ENCODE peak calls at places on chromosomes 13 and 19, in seven cellular contexts. Q, S, B, J, E, D and I are unnamed samples.

GRCh38 chr13:22000191-22000590 is 329.3 kb downstream of the FGF9 start:
- DNase-seq in D (no peak), B (no peak), Q (no peak), S (no peak), J (no peak), E (no peak), I (no peak)

GRCh38 chr19:29666634-29667389 is 1.6 kb downstream of the PLEKHF1 start:
- DNase-seq in Q (no peak), J (peak; percentile 82), D (peak; percentile 76), B (no peak), E (no peak), S (no peak), I (no peak)

GRCh38 chr19:35168261-35168660 is 13.7 kb downstream of the FXYD5 start:
- DNase-seq in J (no peak), S (no peak), D (peak; percentile 23), E (no peak), Q (no peak), B (no peak), I (no peak)

GRCh38 chr19:35717665-35718344 is at the start of gene KMT2B:
- DNase-seq in Q (peak; percentile 87), D (no peak), J (peak; percentile 98), S (peak; percentile 96), E (peak; percentile 93), B (peak; percentile 92), I (no peak)

GRCh38 chr13:101397742-101398141 is 18.6 kb downstream of the NALCN start:
- DNase-seq in D (peak; percentile 91), Q (no peak), E (no peak), S (no peak), J (no peak), B (no peak), I (no peak)

GRCh38 chr19:2050349-2050990 is 574 bp downstream of the MKNK2 start:
- DNase-seq in E (no peak), D (no peak), B (no peak), Q (no peak), J (no peak), S (peak; percentile 77), I (no peak)

GRCh38 chr19:29672933-29673336 is 7.7 kb downstream of the PLEKHF1 start:
- DNase-seq in J (no peak), D (no peak), E (no peak), S (no peak), Q (no peak), B (no peak), I (no peak)

GRCh38 chr13:24279267-24279666 is 30.1 kb upstream of the C1QTNF9 start:
- DNase-seq in Q (no peak), E (no peak), J (no peak), S (peak; percentile 36), D (no peak), B (no peak), I (no peak)

GRCh38 chr19:33683881-33684549 is 62.3 kb downstream of the CHST8 start:
- DNase-seq in E (peak; percentile 82), J (peak; percentile 59), S (no peak), D (peak; percentile 7), B (no peak), Q (peak; percentile 47), I (no peak)

GRCh38 chr13:108835082-108835481 is 205.7 kb downstream of the MYO16 start:
- DNase-seq in Q (no peak), B (no peak), E (no peak), J (no peak), D (no peak), S (no peak), I (no peak)

GRCh38 chr19:16645140-16645539 is 14.8 kb downstream of the SMIM7 start:
- DNase-seq in J (no peak), D (no peak), E (no peak), Q (peak; percentile 8), S (no peak), B (no peak), I (no peak)

GRCh38 chr13:99386911-99387788 is 80.0 kb upstream of the GPR183 start:
- DNase-seq in Q (peak; percentile 39), S (peak; percentile 62), B (no peak), J (peak; percentile 25), E (peak; percentile 24), D (peak; percentile 32), I (peak; percentile 74)

GRCh38 chr19:50330365-50331078 is 1.3 kb upstream of the KCNC3 start:
- DNase-seq in J (peak; percentile 75), Q (peak; percentile 86), B (peak; percentile 67), E (peak; percentile 87), D (peak; percentile 26), S (no peak), I (peak; percentile 81)

GRCh38 chr19:50329146-50329925 is at the start of gene KCNC3:
- DNase-seq in Q (peak; percentile 99), D (peak; percentile 95), J (peak; percentile 99), S (peak; percentile 96), E (peak; percentile 98), B (peak; percentile 100), I (peak; percentile 98)

GRCh38 chr19:50327461-50328256 is 1.5 kb downstream of the KCNC3 start:
- DNase-seq in S (no peak), B (no peak), E (no peak), J (no peak), D (no peak), Q (no peak), I (no peak)

GRCh38 chr19:50327013-50327412 is 2.2 kb downstream of the KCNC3 start:
- DNase-seq in D (no peak), Q (no peak), S (no peak), E (no peak), J (no peak), B (no peak), I (no peak)

DNA sequence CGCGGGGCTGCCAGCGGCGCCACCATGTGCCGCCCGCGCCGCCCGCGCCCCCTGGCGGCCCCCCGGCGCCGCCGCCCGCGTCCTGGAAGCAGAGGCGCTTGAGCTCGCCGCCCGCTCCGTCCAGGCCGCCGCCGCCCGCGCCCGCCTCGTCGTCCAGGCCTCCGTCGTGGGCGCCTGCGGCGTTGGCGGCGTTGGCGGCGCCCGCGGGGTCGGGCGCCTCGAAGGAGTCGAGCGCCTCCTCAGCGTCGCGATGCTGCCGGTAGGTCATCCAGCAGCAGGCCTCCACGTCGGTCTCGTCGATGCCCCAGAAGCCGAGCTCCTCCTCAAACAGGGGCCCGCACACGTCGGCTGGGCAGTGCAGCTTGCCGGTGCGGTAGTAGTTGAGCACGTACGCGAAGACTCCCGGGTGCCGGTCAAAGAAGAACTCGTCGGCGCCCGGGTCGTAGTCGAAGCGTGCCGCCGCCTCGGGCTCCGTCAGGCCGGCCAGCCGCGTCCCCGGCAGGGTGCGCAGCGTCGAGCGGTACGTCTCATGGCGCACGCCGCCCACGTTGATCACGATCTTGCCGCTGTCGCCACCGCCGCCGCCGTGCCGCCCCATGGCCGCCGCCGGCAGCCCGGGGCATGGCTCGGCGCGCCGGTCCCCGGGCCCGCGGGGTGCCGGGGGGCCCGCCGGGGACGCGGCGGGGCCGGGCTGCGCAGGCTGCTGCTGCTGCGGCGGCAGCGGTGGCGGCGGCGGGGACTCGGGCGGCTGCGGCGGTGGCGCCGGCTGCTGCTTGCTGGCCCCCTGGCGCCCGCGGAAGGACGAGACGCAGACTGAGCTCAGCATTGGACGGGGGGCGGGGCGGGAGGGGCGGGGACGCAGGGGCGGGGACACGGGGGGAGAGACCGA is 676 bp downstream of the KCNC3 start:
- DNase-seq in S (no peak), Q (no peak), E (no peak), J (no peak), D (no peak), B (no peak), I (no peak)
- TF ChIP-seq CTCF in S (no peak), Q (peak; percentile 49), E (peak; percentile 28), J (no peak), D (no peak), B (peak; percentile 15), I (peak; percentile 5)

DNA sequence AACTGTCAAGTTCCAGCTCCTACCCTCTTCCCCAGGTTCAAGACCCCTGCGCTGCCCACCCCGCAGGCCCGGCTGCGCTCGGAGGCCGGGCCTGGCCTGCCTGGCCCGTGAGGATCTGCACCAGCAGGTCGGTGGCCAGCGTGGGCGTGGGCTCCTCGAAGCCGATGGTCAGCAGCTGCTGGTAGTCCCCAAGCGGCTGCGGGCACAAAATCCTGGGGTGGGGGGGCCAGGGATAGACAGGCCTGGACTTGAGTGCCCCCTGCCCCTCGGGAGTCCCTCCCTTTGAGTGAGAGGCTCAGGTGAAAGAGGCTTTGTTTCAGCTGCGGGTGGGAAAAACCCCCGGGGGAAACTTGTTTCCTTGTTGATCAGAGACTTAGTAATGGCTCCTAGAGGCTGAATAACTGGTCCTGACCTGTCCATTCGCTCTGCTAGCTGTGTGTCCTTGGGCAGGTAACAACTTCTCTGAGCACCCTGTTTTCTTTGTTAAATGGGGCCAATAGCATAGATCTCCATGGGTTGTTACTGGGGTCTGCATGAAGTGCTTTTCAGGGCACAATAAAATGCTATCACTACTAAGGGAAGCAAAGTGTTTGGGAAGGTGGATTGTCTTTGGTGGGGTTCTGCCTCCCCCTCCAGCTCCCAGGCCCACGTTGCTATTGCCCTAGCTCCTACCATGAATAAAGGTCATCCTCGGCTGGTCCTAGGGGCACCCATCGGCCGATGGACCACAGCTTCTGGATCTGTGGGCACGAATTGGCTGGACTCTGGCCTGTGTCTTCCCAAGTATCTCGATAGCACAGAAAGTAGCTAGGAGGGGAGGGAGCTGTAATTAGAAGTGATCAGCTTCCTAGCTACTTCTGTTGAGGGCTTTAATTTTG is 3.5 kb downstream of the C19orf67 start:
- DNase-seq in S (no peak), D (peak; percentile 30), B (no peak), E (no peak), J (no peak), Q (no peak), I (peak; percentile 77)
- TF ChIP-seq CTCF in S (no peak), D (no peak), B (no peak), E (no peak), J (no peak), Q (no peak), I (no peak)

GRCh38 chr13:26038931-26039475 is 12.8 kb downstream of the SHISA2 start:
- DNase-seq in S (no peak), E (no peak), Q (no peak), J (no peak), B (no peak), D (no peak), I (no peak)

GRCh38 chr13:26034018-26034417 is 17.8 kb downstream of the SHISA2 start:
- DNase-seq in S (no peak), Q (no peak), D (no peak), E (no peak), B (no peak), J (no peak), I (no peak)

GRCh38 chr13:26041476-26041875 is 10.3 kb downstream of the SHISA2 start:
- DNase-seq in B (no peak), S (no peak), D (no peak), E (no peak), J (no peak), Q (no peak), I (no peak)

GRCh38 chr13:26036383-26036782 is 15.4 kb downstream of the SHISA2 start:
- DNase-seq in S (no peak), J (no peak), Q (no peak), D (no peak), B (no peak), E (no peak), I (no peak)

DNA sequence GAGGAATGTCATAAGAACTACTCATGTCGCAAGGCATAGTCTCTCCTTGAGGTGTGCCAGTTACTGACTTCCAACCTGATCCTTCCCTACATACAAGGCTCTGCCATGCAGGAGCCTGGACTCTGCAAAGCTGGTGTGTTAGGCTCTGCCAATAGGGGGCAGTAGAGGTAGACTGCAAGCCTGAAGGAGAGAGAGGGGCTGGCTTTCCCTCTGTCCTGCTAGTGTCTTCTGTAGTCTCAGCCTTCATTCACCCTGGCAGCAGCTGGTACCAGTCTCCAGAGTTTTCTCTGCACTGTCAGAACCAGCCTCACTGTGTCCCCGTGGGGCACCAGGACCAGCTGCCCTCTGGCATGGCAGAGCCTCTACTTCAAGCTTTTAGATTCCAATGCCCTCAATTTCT is 14.5 kb downstream of the SHISA2 start:
- DNase-seq in D (no peak), Q (peak; percentile 43), S (no peak), J (peak; percentile 43), E (no peak), B (no peak), I (no peak)
- TF ChIP-seq CTCF in D (peak; percentile 23), Q (peak; percentile 59), S (no peak), J (peak; percentile 70), E (peak; percentile 55), B (peak; percentile 30), I (no peak)

GRCh38 chr13:92297971-92298942 is 899.8 kb downstream of the GPC5 start:
- DNase-seq in D (no peak), E (no peak), B (no peak), J (no peak), S (no peak), Q (no peak), I (no peak)
- TF ChIP-seq CTCF in D (no peak), E (no peak), B (no peak), J (no peak), S (no peak), Q (no peak), I (no peak)